ENCODE peak calls at places on chromosomes 7 and 10, in five cellular contexts. N is ureter, Q is HS-5, T is left kidney, E is RCC 7860. M is an unnamed sample.

GRCh38 chr7:27235387-27236052 is 7.1 kb upstream of the EVX1 start:
- DNase-seq in N (peak), Q (no peak), T (peak), E (no peak), M (peak)

GRCh38 chr7:16554518-16555236 is 28.1 kb downstream of the LRRC72 start:
- DNase-seq in N (no peak), Q (no peak), T (no peak), E (no peak), M (no peak)

GRCh38 chr7:27925573-27926201 is 185.7 kb downstream of the TAX1BP1 start:
- DNase-seq in N (no peak), Q (no peak), T (no peak), E (no peak), M (no peak)

GRCh38 chr10:13105184-13105583 is 5.2 kb downstream of the OPTN start:
- DNase-seq in N (no peak), Q (no peak), T (no peak), E (no peak), M (no peak)

GRCh38 chr10:78614267-78614666 is 454.5 kb upstream of the ZMIZ1 start:
- DNase-seq in N (no peak), Q (no peak), T (peak), E (no peak), M (no peak)

GRCh38 chr10:47262606-47263295 is 37.2 kb upstream of the GDF10 start:
- DNase-seq in N (no peak), Q (no peak), T (no peak), E (no peak), M (no peak)

GRCh38 chr7:92034116-92034515 is 93.5 kb downstream of the AKAP9 start:
- DNase-seq in N (no peak), Q (no peak), T (no peak), E (no peak), M (no peak)

GRCh38 chr7:47277321-47277781 is 304.6 kb downstream of the TNS3 start:
- DNase-seq in N (peak), Q (no peak), T (no peak), E (no peak), M (no peak)

GRCh38 chr10:73552819-73553218 is 38.3 kb downstream of the USP54 start:
- DNase-seq in N (no peak), Q (no peak), T (no peak), E (no peak), M (no peak)

GRCh38 chr10:132104471-132105301 is 38.9 kb downstream of the JAKMIP3 start:
- DNase-seq in N (peak), Q (no peak), T (no peak), E (no peak), M (no peak)

GRCh38 chr7:100208911-100209408 is 10.8 kb upstream of the PVRIG start:
- DNase-seq in N (no peak), Q (no peak), T (peak), E (no peak), M (no peak)

GRCh38 chr7:27745064-27745583 is 5.2 kb downstream of the TAX1BP1 start:
- DNase-seq in N (no peak), Q (peak), T (peak), E (peak), M (peak)

GRCh38 chr10:16732376-16732775 is 84.8 kb downstream of the RSU1 start:
- DNase-seq in N (no peak), Q (no peak), T (no peak), E (no peak), M (no peak)